ENCODE peak calls at places on chromosomes 2 and 18, in eight cellular contexts. T, P, B, S, Q, I, R and G are unnamed samples.

GRCh38 chr2:95275151-95275515 is 884 bp downstream of the PROM2 start:
- DNase-seq in P (no peak), R (no peak), S (no peak), T (no peak), I (no peak), Q (no peak), B (no peak), G (no peak)

GRCh38 chr2:241722896-241723454 is 11.5 kb upstream of the D2HGDH start:
- DNase-seq in T (no peak), R (no peak), I (no peak), B (no peak), Q (no peak), S (no peak), P (no peak), G (no peak)

GRCh38 chr18:304887-305529 is 37.2 kb upstream of the THOC1 start:
- DNase-seq in T (peak), S (no peak), Q (no peak), P (peak), R (no peak), I (peak), B (no peak), G (peak)

GRCh38 chr2:120472031-120472430 is 126.1 kb downstream of the INHBB start:
- DNase-seq in Q (no peak), R (no peak), T (no peak), P (no peak), S (no peak), I (peak), B (no peak), G (no peak)

GRCh38 chr2:32258242-32258641 is 6.4 kb downstream of the NLRC4 start:
- DNase-seq in Q (no peak), R (no peak), I (no peak), S (no peak), T (no peak), B (no peak), P (no peak), G (no peak)

GRCh38 chr2:102301867-102302362 is 9.4 kb upstream of the IL1RL1 start:
- DNase-seq in T (peak), I (peak), P (peak), Q (peak), R (peak), B (peak), S (no peak), G (peak)

GRCh38 chr2:16062471-16063250 is 122.3 kb downstream of the MYCN start:
- DNase-seq in P (no peak), I (no peak), Q (no peak), B (no peak), T (no peak), R (no peak), S (no peak), G (no peak)

GRCh38 chr18:73670536-73670935 is 477.1 kb downstream of the FBXO15 start:
- DNase-seq in S (no peak), Q (no peak), I (peak), T (no peak), R (peak), P (no peak), B (no peak), G (no peak)

GRCh38 chr2:172431428-172431827 is 4.0 kb downstream of the ITGA6 start:
- DNase-seq in I (no peak), P (no peak), R (no peak), T (no peak), B (no peak), S (no peak), Q (no peak), G (no peak)

GRCh38 chr2:38836801-38837200 is 38.9 kb downstream of the DHX57 start:
- DNase-seq in R (no peak), B (no peak), Q (no peak), S (no peak), I (no peak), T (no peak), P (no peak), G (no peak)

GRCh38 chr2:112156152-112156986 is 18.2 kb downstream of the FBLN7 start:
- DNase-seq in B (no peak), R (no peak), T (peak), Q (no peak), S (no peak), P (peak), I (no peak), G (no peak)

GRCh38 chr2:147463881-147464520 is 380.8 kb upstream of the ACVR2A start:
- DNase-seq in I (no peak), Q (no peak), T (no peak), B (peak), P (no peak), R (no peak), S (no peak), G (no peak)

GRCh38 chr2:163121483-163121882 is 282.9 kb upstream of the KCNH7 start:
- DNase-seq in I (no peak), R (no peak), Q (no peak), B (no peak), T (no peak), S (no peak), P (no peak), G (no peak)

GRCh38 chr2:172200495-172201085 is 97.9 kb upstream of the DLX2 start:
- DNase-seq in Q (peak), S (no peak), R (no peak), B (no peak), I (peak), P (peak), T (peak), G (peak)

GRCh38 chr2:39484206-39484605 is 47.1 kb upstream of the MAP4K3 start:
- DNase-seq in B (no peak), R (no peak), P (no peak), Q (no peak), I (no peak), S (no peak), T (peak), G (no peak)

GRCh38 chr18:70454705-70455322 is 166.0 kb downstream of the SOCS6 start:
- DNase-seq in Q (peak), P (peak), R (peak), B (peak), I (peak), T (peak), S (peak), G (peak)

GRCh38 chr2:70190086-70190412 is 770 bp downstream of the C2orf42 start:
- DNase-seq in P (no peak), Q (no peak), B (peak), T (peak), R (no peak), S (peak), I (no peak), G (peak)

GRCh38 chr2:237122214-237122666 is 36.6 kb downstream of the COPS8 start:
- DNase-seq in B (peak), Q (peak), T (peak), I (peak), P (peak), S (peak), R (peak), G (peak)

GRCh38 chr2:144518744-144519596 is 949 bp downstream of the ZEB2 start:
- DNase-seq in R (peak), B (no peak), I (no peak), S (no peak), Q (no peak), T (no peak), P (peak), G (no peak)

GRCh38 chr2:105763076-105763475 is 18.4 kb downstream of the NCK2 start:
- DNase-seq in Q (no peak), T (no peak), R (no peak), B (no peak), I (no peak), P (no peak), S (no peak), G (no peak)

GRCh38 chr2:21260316-21260715 is 136.5 kb downstream of the TDRD15 start:
- DNase-seq in P (no peak), Q (no peak), I (no peak), S (peak), R (no peak), B (no peak), T (no peak), G (no peak)

GRCh38 chr2:67877281-67877680 is 185.5 kb downstream of the C1D start:
- DNase-seq in R (no peak), Q (no peak), B (no peak), S (peak), P (no peak), T (peak), I (no peak), G (peak)

GRCh38 chr2:66544258-66544657 is 109.3 kb downstream of the MEIS1 start:
- DNase-seq in I (no peak), B (no peak), R (no peak), Q (no peak), T (no peak), S (no peak), P (no peak), G (no peak)

GRCh38 chr2:222722327-222722946 is 51.0 kb downstream of the MOGAT1 start:
- DNase-seq in P (peak), Q (no peak), B (no peak), I (no peak), S (no peak), T (no peak), R (peak), G (no peak)
- TF ChIP-seq EZH2phosphoT487 in P (no peak), Q (no peak), B (no peak), I (no peak), S (no peak), T (no peak), R (no peak), G (no peak)

DNA sequence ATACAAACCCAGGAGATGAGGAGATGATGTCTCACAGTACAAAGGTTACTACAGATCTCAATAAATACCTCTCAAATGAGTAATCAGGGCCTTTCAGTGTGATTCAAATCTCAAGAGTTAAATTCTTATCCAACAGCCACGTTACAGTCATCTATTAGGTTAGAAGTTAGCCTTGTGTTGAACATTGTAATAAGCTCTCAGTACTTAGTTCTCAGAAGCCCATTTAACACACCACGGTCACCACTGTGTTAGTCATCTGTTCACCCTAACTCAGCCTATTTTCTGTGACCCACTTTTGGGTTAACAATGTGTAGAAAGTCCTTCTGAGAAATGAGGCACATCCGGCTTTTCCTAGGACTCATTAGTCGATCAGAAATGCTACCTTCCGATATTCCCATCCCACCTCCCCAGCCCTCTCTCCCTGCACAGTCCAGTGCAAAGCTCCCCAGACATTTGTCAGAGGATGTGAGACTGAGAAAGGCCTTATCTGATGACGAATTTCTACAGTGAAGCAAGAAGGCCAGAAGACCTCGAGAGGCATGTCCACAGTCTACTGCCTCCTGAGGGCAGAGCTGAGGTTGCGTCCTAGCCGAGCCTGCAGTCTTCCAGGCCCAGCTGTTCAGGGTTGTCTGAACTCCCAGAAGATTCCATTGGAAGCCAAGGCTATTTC is 92.5 kb downstream of the ACTR2 start:
- DNase-seq in P (peak), S (no peak), B (peak), I (peak), Q (peak), R (no peak), T (no peak), G (peak)
- TF ChIP-seq EZH2phosphoT487 in P (no peak), S (no peak), B (no peak), I (no peak), Q (no peak), R (no peak), T (no peak), G (no peak)

GRCh38 chr2:126660068-126660467 is 4.1 kb downstream of the GYPC start:
- DNase-seq in I (no peak), S (no peak), T (no peak), P (no peak), Q (no peak), B (no peak), R (no peak), G (no peak)
- TF ChIP-seq EZH2phosphoT487 in I (no peak), S (no peak), T (no peak), P (no peak), Q (no peak), B (no peak), R (no peak), G (no peak)

DNA sequence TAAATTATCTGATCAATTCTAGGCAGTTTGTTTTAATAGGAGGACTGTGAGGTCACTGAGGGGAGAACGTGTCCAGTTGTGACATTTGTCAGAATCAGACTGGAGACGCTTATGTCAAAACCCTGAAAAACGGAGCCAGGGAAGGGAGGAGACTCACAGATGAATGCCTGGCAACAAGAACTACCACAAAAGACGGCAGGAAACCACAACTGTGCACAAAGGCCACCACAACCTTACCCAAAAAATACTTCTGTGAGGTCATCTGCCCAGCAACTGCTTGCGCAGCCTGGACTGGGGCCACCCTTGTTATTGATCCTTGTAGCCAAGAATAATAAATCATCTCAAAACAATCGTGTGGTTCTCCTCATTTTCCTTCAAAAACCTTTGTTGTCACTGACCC is 173.0 kb upstream of the ALKAL2 start:
- DNase-seq in T (no peak), I (peak), S (no peak), P (no peak), R (peak), B (no peak), Q (no peak), G (no peak)
- TF ChIP-seq EZH2phosphoT487 in T (no peak), I (no peak), S (no peak), P (no peak), R (no peak), B (no peak), Q (no peak), G (no peak)

DNA sequence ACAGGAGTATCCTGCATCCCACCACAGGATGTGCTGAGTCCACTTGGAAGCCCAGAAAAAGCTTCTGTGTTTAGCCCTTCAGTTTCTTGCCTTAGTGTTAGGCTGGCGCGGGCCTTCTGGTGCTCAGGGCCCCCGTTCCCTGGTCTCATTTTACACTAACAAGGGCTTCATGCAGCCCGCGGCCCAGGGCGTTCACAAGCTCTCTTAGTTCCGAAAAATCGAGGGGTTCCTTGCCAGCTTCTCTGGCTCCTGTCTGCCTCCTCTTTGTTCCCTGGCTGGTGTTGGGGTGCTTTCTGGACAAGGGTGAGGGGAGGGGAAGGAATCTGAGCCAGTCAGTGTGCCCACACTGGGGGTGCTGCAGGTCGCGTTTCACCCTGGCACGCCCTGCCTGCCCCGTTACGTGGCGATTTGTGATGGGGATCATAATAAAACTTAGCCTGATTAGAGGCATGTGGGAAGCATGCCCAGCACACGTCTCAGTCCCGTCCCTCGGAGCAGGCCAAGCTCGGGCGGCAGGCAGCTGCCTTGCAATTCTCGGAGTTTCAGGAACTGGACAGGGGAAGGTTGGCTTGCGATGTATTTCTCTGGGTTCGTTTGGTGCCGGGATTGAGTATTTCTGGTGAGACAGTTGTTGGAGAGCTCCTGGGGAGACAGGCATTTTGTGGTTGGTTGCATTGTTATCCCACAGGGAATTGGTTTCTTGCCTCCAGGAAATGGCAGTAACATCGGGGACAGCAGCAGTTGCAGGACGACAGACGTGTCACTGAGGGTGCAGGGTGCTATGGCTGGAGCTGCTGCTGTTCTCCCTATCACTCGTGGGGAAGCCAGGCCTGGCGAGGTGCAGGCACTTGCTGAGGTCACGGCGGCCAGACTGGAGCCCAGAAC is 22.9 kb downstream of the SH3BP4 start:
- DNase-seq in P (peak), I (no peak), S (no peak), Q (no peak), B (no peak), T (peak), R (no peak), G (no peak)
- TF ChIP-seq EZH2phosphoT487 in P (no peak), I (no peak), S (no peak), Q (no peak), B (no peak), T (no peak), R (no peak), G (no peak)

GRCh38 chr2:224986479-224986878 is 55.8 kb downstream of the DOCK10 start:
- DNase-seq in B (no peak), Q (no peak), S (no peak), R (no peak), T (no peak), P (no peak), I (no peak), G (no peak)
- TF ChIP-seq EZH2phosphoT487 in B (no peak), Q (no peak), S (no peak), R (no peak), T (no peak), P (no peak), I (no peak), G (no peak)

GRCh38 chr2:8609357-8609804 is 72.5 kb upstream of the ID2 start:
- DNase-seq in B (peak), T (peak), R (no peak), Q (no peak), S (no peak), I (no peak), P (no peak), G (peak)

GRCh38 chr2:8614646-8615045 is 67.2 kb upstream of the ID2 start:
- DNase-seq in T (no peak), Q (no peak), R (no peak), S (no peak), P (no peak), B (no peak), I (no peak), G (no peak)

GRCh38 chr2:8611246-8611645 is 70.6 kb upstream of the ID2 start:
- DNase-seq in T (no peak), P (no peak), S (no peak), Q (no peak), I (no peak), B (no peak), R (no peak), G (no peak)

GRCh38 chr2:8612734-8613179 is 69.1 kb upstream of the ID2 start:
- DNase-seq in S (no peak), I (no peak), B (no peak), P (no peak), T (no peak), R (no peak), Q (no peak), G (no peak)

DNA sequence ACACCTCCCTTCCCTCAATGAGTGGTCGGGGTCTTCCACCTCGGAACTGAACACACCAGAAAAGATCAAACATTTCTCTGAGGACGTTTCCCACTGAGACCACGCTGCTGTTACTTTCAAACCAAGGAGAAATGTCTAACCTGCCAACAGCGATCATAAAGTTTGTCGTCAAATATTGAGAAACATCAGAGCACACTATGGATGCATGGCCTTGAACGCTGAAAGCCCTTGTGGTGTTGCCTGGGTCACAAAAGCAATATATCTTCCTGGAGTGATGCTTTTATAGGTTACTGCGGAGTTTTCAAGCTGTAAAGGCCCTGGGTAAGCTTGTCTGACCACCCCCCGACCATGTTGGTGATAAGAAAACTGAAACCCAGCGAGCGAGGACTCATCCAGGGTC is 70.1 kb upstream of the ID2 start:
- DNase-seq in I (no peak), T (no peak), Q (no peak), P (no peak), S (no peak), R (no peak), B (peak), G (no peak)
- TF ChIP-seq EZH2phosphoT487 in I (no peak), T (no peak), Q (no peak), P (no peak), S (no peak), R (no peak), B (no peak), G (no peak)

GRCh38 chr2:179580378-179581146 is 280.9 kb downstream of the ZNF385B start:
- DNase-seq in P (no peak), S (no peak), T (no peak), I (no peak), R (no peak), Q (no peak), B (peak), G (no peak)
- TF ChIP-seq EZH2phosphoT487 in P (no peak), S (no peak), T (no peak), I (no peak), R (no peak), Q (no peak), B (no peak), G (no peak)

GRCh38 chr2:201433389-201433995 is 17.8 kb downstream of the TRAK2 start:
- DNase-seq in T (no peak), B (no peak), R (no peak), Q (no peak), P (no peak), I (no peak), S (no peak), G (no peak)

GRCh38 chr2:201432038-201432437 is 19.2 kb downstream of the TRAK2 start:
- DNase-seq in B (no peak), T (no peak), R (no peak), I (peak), P (peak), S (no peak), Q (no peak), G (no peak)

GRCh38 chr2:201430839-201431238 is 20.4 kb downstream of the TRAK2 start:
- DNase-seq in R (no peak), B (no peak), T (no peak), P (no peak), Q (no peak), I (no peak), S (no peak), G (no peak)

GRCh38 chr2:201436141-201436540 is 15.1 kb downstream of the TRAK2 start:
- DNase-seq in P (no peak), T (no peak), Q (no peak), S (no peak), I (no peak), B (no peak), R (no peak), G (no peak)

GRCh38 chr2:201432551-201433388 is 18.5 kb downstream of the TRAK2 start:
- DNase-seq in I (no peak), R (no peak), S (peak), Q (no peak), P (peak), B (no peak), T (no peak), G (peak)
- TF ChIP-seq EZH2phosphoT487 in I (no peak), R (no peak), S (no peak), Q (no peak), P (no peak), B (no peak), T (no peak), G (no peak)